ENCODE peak calls at places on chromosomes 12 and 14, in ten cellular contexts. One of them, this sample, is unnamed.

GRCh38 chr12:4355843-4356327 is 23.6 kb downstream of the FGF23 start:
- DNase-seq in K562: peak
- DNase-seq in HCT116: peak
- DNase-seq in PC-3: peak
- DNase-seq in SK-N-SH: peak
- DNase-seq in OCI-LY7: peak
- DNase-seq in PC-9: no peak
- DNase-seq in fibroblast of lung: peak
- DNase-seq in GM23248: peak
- DNase-seq in H1: peak
- DNase-seq in this sample: peak

GRCh38 chr12:7832059-7832696 is 40.5 kb downstream of the SLC2A14 start:
- DNase-seq in K562: peak
- DNase-seq in HCT116: peak
- DNase-seq in PC-3: peak
- DNase-seq in SK-N-SH: peak
- DNase-seq in OCI-LY7: peak
- DNase-seq in PC-9: peak
- DNase-seq in fibroblast of lung: peak
- DNase-seq in GM23248: peak
- DNase-seq in H1: no peak
- DNase-seq in this sample: peak

GRCh38 chr14:63039800-63040380 is 5.4 kb downstream of the KCNH5 start:
- DNase-seq in K562: no peak
- DNase-seq in HCT116: no peak
- DNase-seq in PC-3: peak
- DNase-seq in SK-N-SH: peak
- DNase-seq in OCI-LY7: peak
- DNase-seq in PC-9: peak
- DNase-seq in fibroblast of lung: peak
- DNase-seq in GM23248: peak
- DNase-seq in H1: no peak
- DNase-seq in this sample: peak

GRCh38 chr14:33062881-33063280 is 124.2 kb downstream of the NPAS3 start:
- DNase-seq in K562: no peak
- DNase-seq in HCT116: no peak
- DNase-seq in PC-3: peak
- DNase-seq in SK-N-SH: peak
- DNase-seq in OCI-LY7: no peak
- DNase-seq in PC-9: no peak
- DNase-seq in fibroblast of lung: no peak
- DNase-seq in GM23248: peak
- DNase-seq in H1: no peak
- DNase-seq in this sample: no peak

GRCh38 chr12:131773582-131774221 is 54.5 kb upstream of the MMP17 start:
- DNase-seq in K562: no peak
- DNase-seq in HCT116: no peak
- DNase-seq in PC-3: no peak
- DNase-seq in SK-N-SH: no peak
- DNase-seq in OCI-LY7: peak
- DNase-seq in PC-9: no peak
- DNase-seq in fibroblast of lung: no peak
- DNase-seq in GM23248: no peak
- DNase-seq in H1: no peak
- DNase-seq in this sample: peak

GRCh38 chr12:85765443-85765842 is 70.8 kb downstream of the RASSF9 start:
- DNase-seq in K562: no peak
- DNase-seq in HCT116: no peak
- DNase-seq in PC-3: no peak
- DNase-seq in SK-N-SH: no peak
- DNase-seq in OCI-LY7: no peak
- DNase-seq in PC-9: no peak
- DNase-seq in fibroblast of lung: no peak
- DNase-seq in GM23248: no peak
- DNase-seq in H1: no peak
- DNase-seq in this sample: no peak

GRCh38 chr12:65656904-65657351 is 167.4 kb upstream of the HMGA2 start:
- DNase-seq in K562: no peak
- DNase-seq in HCT116: peak
- DNase-seq in PC-3: peak
- DNase-seq in SK-N-SH: no peak
- DNase-seq in OCI-LY7: no peak
- DNase-seq in PC-9: peak
- DNase-seq in fibroblast of lung: peak
- DNase-seq in GM23248: peak
- DNase-seq in H1: no peak
- DNase-seq in this sample: no peak

GRCh38 chr12:112401054-112401453 is 8.4 kb downstream of the RPL6 start:
- DNase-seq in K562: no peak
- DNase-seq in HCT116: no peak
- DNase-seq in PC-3: no peak
- DNase-seq in SK-N-SH: no peak
- DNase-seq in OCI-LY7: no peak
- DNase-seq in PC-9: no peak
- DNase-seq in fibroblast of lung: no peak
- DNase-seq in GM23248: no peak
- DNase-seq in H1: no peak
- DNase-seq in this sample: no peak

GRCh38 chr14:67806228-67806627 is 10.2 kb downstream of the ZFYVE26 start:
- DNase-seq in K562: no peak
- DNase-seq in HCT116: no peak
- DNase-seq in PC-3: no peak
- DNase-seq in SK-N-SH: no peak
- DNase-seq in OCI-LY7: no peak
- DNase-seq in PC-9: no peak
- DNase-seq in fibroblast of lung: no peak
- DNase-seq in GM23248: peak
- DNase-seq in H1: no peak
- DNase-seq in this sample: no peak

GRCh38 chr14:31921741-31922140 is 155.4 kb upstream of the ARHGAP5 start:
- DNase-seq in K562: no peak
- DNase-seq in HCT116: no peak
- DNase-seq in PC-3: no peak
- DNase-seq in SK-N-SH: no peak
- DNase-seq in OCI-LY7: no peak
- DNase-seq in PC-9: no peak
- DNase-seq in fibroblast of lung: no peak
- DNase-seq in GM23248: no peak
- DNase-seq in H1: no peak
- DNase-seq in this sample: no peak

GRCh38 chr14:42391146-42391821 is 784.6 kb downstream of the LRFN5 start:
- DNase-seq in K562: no peak
- DNase-seq in HCT116: no peak
- DNase-seq in PC-3: no peak
- DNase-seq in SK-N-SH: no peak
- DNase-seq in OCI-LY7: no peak
- DNase-seq in PC-9: no peak
- DNase-seq in fibroblast of lung: no peak
- DNase-seq in GM23248: no peak
- DNase-seq in H1: no peak
- DNase-seq in this sample: peak

GRCh38 chr12:58712981-58713380 is 207.3 kb downstream of the LRIG3 start:
- DNase-seq in K562: no peak
- DNase-seq in HCT116: no peak
- DNase-seq in PC-3: no peak
- DNase-seq in SK-N-SH: no peak
- DNase-seq in OCI-LY7: no peak
- DNase-seq in PC-9: no peak
- DNase-seq in fibroblast of lung: no peak
- DNase-seq in GM23248: peak
- DNase-seq in H1: no peak
- DNase-seq in this sample: no peak

GRCh38 chr12:46627686-46628085 is 198.1 kb downstream of the SLC38A4 start:
- DNase-seq in K562: no peak
- DNase-seq in HCT116: no peak
- DNase-seq in PC-3: no peak
- DNase-seq in SK-N-SH: no peak
- DNase-seq in OCI-LY7: no peak
- DNase-seq in PC-9: no peak
- DNase-seq in fibroblast of lung: peak
- DNase-seq in GM23248: no peak
- DNase-seq in H1: no peak
- DNase-seq in this sample: no peak

GRCh38 chr14:57751400-57751799 is 114.5 kb downstream of the SLC35F4 start:
- DNase-seq in K562: no peak
- DNase-seq in HCT116: no peak
- DNase-seq in PC-3: no peak
- DNase-seq in SK-N-SH: no peak
- DNase-seq in OCI-LY7: no peak
- DNase-seq in PC-9: no peak
- DNase-seq in fibroblast of lung: no peak
- DNase-seq in GM23248: no peak
- DNase-seq in H1: no peak
- DNase-seq in this sample: no peak

DNA sequence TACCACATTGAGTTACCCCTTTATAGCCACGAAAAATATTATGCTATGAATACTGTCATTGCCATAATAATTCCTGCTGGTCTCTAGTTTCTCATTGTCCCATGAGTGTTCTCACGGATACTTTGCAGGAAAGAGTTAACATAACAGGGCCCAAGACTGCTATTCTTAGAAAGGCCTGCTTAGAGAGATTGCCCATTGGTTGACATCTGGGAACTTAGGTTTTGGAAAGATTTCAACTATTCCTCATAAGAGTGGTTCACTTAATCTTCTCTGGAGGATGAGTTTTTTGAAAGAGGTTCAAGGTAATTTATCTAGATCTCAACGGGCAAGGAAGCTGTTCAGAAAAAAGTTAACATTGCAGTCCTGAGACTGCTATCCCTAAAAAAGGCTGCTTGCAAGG is 18.4 kb upstream of the PRPF39 start:
- DNase-seq in K562: no peak
- DNase-seq in HCT116: no peak
- DNase-seq in PC-3: no peak
- DNase-seq in SK-N-SH: no peak
- DNase-seq in OCI-LY7: no peak
- DNase-seq in PC-9: no peak
- DNase-seq in fibroblast of lung: no peak
- DNase-seq in GM23248: no peak
- DNase-seq in H1: no peak
- DNase-seq in this sample: no peak
- H3K4me2 ChIP-seq in K562: no peak
- H3K4me2 ChIP-seq in HCT116: no peak
- H3K4me2 ChIP-seq in PC-3: no peak
- H3K4me2 ChIP-seq in SK-N-SH: no peak
- H3K4me2 ChIP-seq in OCI-LY7: no peak
- H3K4me2 ChIP-seq in PC-9: no peak
- H3K4me2 ChIP-seq in fibroblast of lung: no peak
- H3K4me2 ChIP-seq in GM23248: no peak
- H3K4me2 ChIP-seq in H1: no peak
- H3K4me2 ChIP-seq in this sample: no peak

GRCh38 chr12:133201888-133202287 is 20.6 kb downstream of the ZNF268 start:
- DNase-seq in K562: no peak
- DNase-seq in HCT116: no peak
- DNase-seq in PC-3: no peak
- DNase-seq in SK-N-SH: no peak
- DNase-seq in OCI-LY7: no peak
- DNase-seq in PC-9: no peak
- DNase-seq in fibroblast of lung: no peak
- DNase-seq in GM23248: no peak
- DNase-seq in H1: no peak
- DNase-seq in this sample: no peak

GRCh38 chr12:133204264-133204603 is 22.9 kb downstream of the ZNF268 start:
- DNase-seq in K562: no peak
- DNase-seq in HCT116: no peak
- DNase-seq in PC-3: no peak
- DNase-seq in SK-N-SH: no peak
- DNase-seq in OCI-LY7: no peak
- DNase-seq in PC-9: no peak
- DNase-seq in fibroblast of lung: no peak
- DNase-seq in GM23248: peak
- DNase-seq in H1: no peak
- DNase-seq in this sample: no peak

GRCh38 chr12:133202493-133203343 is 21.4 kb downstream of the ZNF268 start:
- DNase-seq in K562: no peak
- DNase-seq in HCT116: no peak
- DNase-seq in PC-3: no peak
- DNase-seq in SK-N-SH: no peak
- DNase-seq in OCI-LY7: peak
- DNase-seq in PC-9: no peak
- DNase-seq in fibroblast of lung: peak
- DNase-seq in GM23248: peak
- DNase-seq in H1: no peak
- DNase-seq in this sample: no peak

GRCh38 chr12:133206390-133206789 is 25.1 kb downstream of the ZNF268 start:
- DNase-seq in K562: no peak
- DNase-seq in HCT116: no peak
- DNase-seq in PC-3: no peak
- DNase-seq in SK-N-SH: no peak
- DNase-seq in OCI-LY7: no peak
- DNase-seq in PC-9: no peak
- DNase-seq in fibroblast of lung: no peak
- DNase-seq in GM23248: no peak
- DNase-seq in H1: no peak
- DNase-seq in this sample: no peak

GRCh38 chr12:133203344-133204263 is 22.3 kb downstream of the ZNF268 start:
- DNase-seq in K562: no peak
- DNase-seq in HCT116: no peak
- DNase-seq in PC-3: no peak
- DNase-seq in SK-N-SH: no peak
- DNase-seq in OCI-LY7: peak
- DNase-seq in PC-9: no peak
- DNase-seq in fibroblast of lung: peak
- DNase-seq in GM23248: peak
- DNase-seq in H1: no peak
- DNase-seq in this sample: no peak
- H3K4me3 ChIP-seq in K562: no peak
- H3K4me3 ChIP-seq in HCT116: no peak
- H3K4me3 ChIP-seq in PC-3: no peak
- H3K4me3 ChIP-seq in SK-N-SH: no peak
- H3K4me3 ChIP-seq in OCI-LY7: no peak
- H3K4me3 ChIP-seq in PC-9: peak
- H3K4me3 ChIP-seq in fibroblast of lung: no peak
- H3K4me3 ChIP-seq in GM23248: peak
- H3K4me3 ChIP-seq in H1: no peak
- H3K4me3 ChIP-seq in this sample: no peak

DNA sequence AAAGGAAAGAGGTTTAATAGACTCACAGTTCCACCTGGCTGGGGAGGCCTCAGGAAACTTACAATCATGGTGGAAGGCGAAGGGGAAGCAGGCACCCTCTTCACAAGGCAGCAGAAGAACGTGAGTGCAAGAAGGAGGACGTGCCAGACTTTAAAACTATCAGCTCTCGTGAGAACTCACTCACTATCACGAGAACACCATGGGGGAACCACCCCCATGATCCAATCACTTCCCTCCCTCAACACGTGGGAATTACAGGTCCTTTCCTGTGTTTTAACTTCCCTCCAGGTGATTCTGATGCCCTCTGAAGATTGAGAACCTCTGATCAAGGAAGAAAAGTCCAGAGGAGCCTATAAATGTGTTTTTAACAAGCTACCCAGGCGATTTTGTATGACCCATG is 358.7 kb downstream of the MED13L start:
- DNase-seq in K562: no peak
- DNase-seq in HCT116: no peak
- DNase-seq in PC-3: peak
- DNase-seq in SK-N-SH: no peak
- DNase-seq in OCI-LY7: no peak
- DNase-seq in PC-9: no peak
- DNase-seq in fibroblast of lung: no peak
- DNase-seq in GM23248: no peak
- DNase-seq in H1: no peak
- DNase-seq in this sample: no peak
- H3K4me2 ChIP-seq in K562: no peak
- H3K4me2 ChIP-seq in HCT116: no peak
- H3K4me2 ChIP-seq in PC-3: no peak
- H3K4me2 ChIP-seq in SK-N-SH: no peak
- H3K4me2 ChIP-seq in OCI-LY7: no peak
- H3K4me2 ChIP-seq in PC-9: no peak
- H3K4me2 ChIP-seq in fibroblast of lung: no peak
- H3K4me2 ChIP-seq in GM23248: no peak
- H3K4me2 ChIP-seq in H1: no peak
- H3K4me2 ChIP-seq in this sample: no peak

GRCh38 chr12:319116-319515 is 56.5 kb upstream of the SLC6A13 start:
- DNase-seq in K562: no peak
- DNase-seq in HCT116: no peak
- DNase-seq in PC-3: no peak
- DNase-seq in SK-N-SH: no peak
- DNase-seq in OCI-LY7: no peak
- DNase-seq in PC-9: no peak
- DNase-seq in fibroblast of lung: peak
- DNase-seq in GM23248: no peak
- DNase-seq in H1: no peak
- DNase-seq in this sample: no peak
- H3K4me3 ChIP-seq in K562: no peak
- H3K4me3 ChIP-seq in HCT116: no peak
- H3K4me3 ChIP-seq in PC-3: no peak
- H3K4me3 ChIP-seq in SK-N-SH: no peak
- H3K4me3 ChIP-seq in OCI-LY7: no peak
- H3K4me3 ChIP-seq in PC-9: no peak
- H3K4me3 ChIP-seq in fibroblast of lung: no peak
- H3K4me3 ChIP-seq in GM23248: no peak
- H3K4me3 ChIP-seq in H1: no peak
- H3K4me3 ChIP-seq in this sample: no peak